ENCODE peak calls at places on chromosomes 1 and 21, in eight cellular contexts. O is effector memory CD4-positive, alpha-beta T cell; J is iPS-NIHi11; H is effector CD4-positive, alpha-beta T cell; F is T follicular helper cell; P is AG08395; G is LoVo; N is ELR. L is an unnamed sample.

GRCh38 chr1:24892188-24893153 is 37.6 kb downstream of the RUNX3 start:
- DNase-seq in G (no peak), N (no peak), O (no peak), H (no peak), P (no peak), J (no peak), F (no peak), L (peak)

GRCh38 chr21:16492892-16493291 is 763.1 kb downstream of the USP25 start:
- DNase-seq in G (no peak), H (no peak), J (no peak), P (no peak), N (no peak), F (no peak), O (no peak), L (no peak)

GRCh38 chr1:91736999-91737615 is 148.8 kb downstream of the TGFBR3 start:
- DNase-seq in G (peak), F (no peak), P (peak), H (no peak), O (no peak), J (peak), N (peak), L (no peak)

GRCh38 chr1:111730706-111731105 is 8.5 kb downstream of the INKA2 start:
- DNase-seq in G (no peak), P (no peak), N (no peak), J (no peak), O (no peak), F (no peak), H (no peak), L (no peak)

GRCh38 chr1:159860456-159860855 is 2.0 kb downstream of the VSIG8 start:
- DNase-seq in N (no peak), O (no peak), G (no peak), H (no peak), F (no peak), J (no peak), P (no peak), L (no peak)

GRCh38 chr1:41275831-41276230 is 33.7 kb upstream of the SCMH1 start:
- DNase-seq in J (no peak), F (no peak), G (no peak), H (no peak), O (no peak), P (no peak), N (no peak), L (no peak)

GRCh38 chr1:23718482-23718881 is 24.8 kb upstream of the ELOA start:
- DNase-seq in H (no peak), O (no peak), J (peak), F (no peak), P (peak), N (peak), G (peak), L (peak)

GRCh38 chr1:53257454-53258081 is 19.2 kb upstream of the MAGOH start:
- DNase-seq in P (no peak), G (no peak), J (no peak), O (no peak), H (no peak), N (no peak), F (no peak), L (no peak)

GRCh38 chr1:32273389-32274208 is 18.3 kb upstream of the HDAC1 start:
- DNase-seq in P (no peak), F (peak), G (peak), O (peak), N (peak), J (peak), H (peak), L (peak)

GRCh38 chr1:110324667-110325066 is 14.5 kb upstream of the RBM15 start:
- DNase-seq in N (no peak), P (no peak), G (peak), J (no peak), O (no peak), H (no peak), F (no peak), L (no peak)

GRCh38 chr1:118395430-118396001 is 210.5 kb upstream of the SPAG17 start:
- DNase-seq in G (no peak), F (no peak), H (no peak), P (no peak), O (no peak), N (no peak), J (no peak), L (no peak)

GRCh38 chr1:45884700-45885099 is 81.3 kb downstream of the MAST2 start:
- DNase-seq in O (no peak), P (no peak), J (no peak), G (peak), N (no peak), F (no peak), H (no peak), L (no peak)

GRCh38 chr1:228986093-228986904 is 251.0 kb downstream of the RHOU start:
- DNase-seq in G (no peak), J (no peak), N (no peak), F (no peak), O (no peak), P (peak), H (no peak), L (no peak)

GRCh38 chr1:215911406-215911968 is 344.4 kb downstream of the KCTD3 start:
- DNase-seq in G (no peak), O (no peak), P (no peak), F (no peak), J (no peak), H (no peak), N (peak), L (no peak)

GRCh38 chr1:39919545-39919944 is 17.8 kb upstream of the MYCL start:
- DNase-seq in P (peak), O (no peak), F (no peak), H (peak), G (peak), N (peak), J (peak), L (no peak)

GRCh38 chr1:235102259-235102582 is 26.4 kb downstream of the TOMM20 start:
- DNase-seq in F (no peak), H (no peak), P (no peak), J (no peak), O (no peak), N (no peak), G (no peak), L (no peak)

GRCh38 chr1:79188371-79188770 is 181.8 kb upstream of the ADGRL4 start:
- DNase-seq in O (no peak), J (no peak), H (no peak), F (no peak), N (peak), G (peak), P (no peak), L (no peak)

GRCh38 chr1:112501810-112502641 is 6.7 kb upstream of the WNT2B start:
- DNase-seq in P (peak), H (peak), O (peak), J (peak), G (peak), F (peak), N (peak), L (no peak)

GRCh38 chr21:35825370-35825769 is 235.0 kb downstream of the SETD4 start:
- DNase-seq in J (no peak), F (no peak), O (no peak), H (no peak), N (no peak), P (no peak), G (no peak), L (no peak)

GRCh38 chr1:26276432-26276838 is 3.5 kb upstream of the SH3BGRL3 start:
- DNase-seq in J (no peak), N (no peak), G (peak), F (no peak), O (no peak), H (no peak), P (no peak), L (no peak)

GRCh38 chr1:7975212-7975865 is 13.8 kb downstream of the PARK7 start:
- DNase-seq in J (peak), G (peak), P (peak), H (no peak), O (no peak), N (peak), F (no peak), L (peak)

GRCh38 chr21:34952701-34953100 is 96.4 kb downstream of the RUNX1 start:
- DNase-seq in P (no peak), H (no peak), N (no peak), G (no peak), F (no peak), O (no peak), J (no peak), L (no peak)

GRCh38 chr1:205766038-205766437 is 9.2 kb downstream of the RAB29 start:
- DNase-seq in H (no peak), O (no peak), N (peak), J (no peak), P (peak), G (no peak), F (no peak), L (no peak)

GRCh38 chr1:21344750-21345443 is 54.6 kb upstream of the ECE1 start:
- DNase-seq in F (no peak), J (no peak), N (peak), P (no peak), G (no peak), H (no peak), O (no peak), L (no peak)

GRCh38 chr21:44370027-44370735 is 16.8 kb downstream of the TRPM2 start:
- DNase-seq in H (no peak), N (peak), P (peak), J (peak), O (no peak), F (no peak), G (peak), L (no peak)

GRCh38 chr1:83545450-83545849 is 453.5 kb downstream of the TTLL7 start:
- DNase-seq in F (no peak), P (no peak), N (no peak), H (no peak), O (no peak), G (no peak), J (peak), L (no peak)

GRCh38 chr1:203504400-203505250 is 10.7 kb downstream of the OPTC start:
- DNase-seq in J (peak), P (peak), H (peak), G (peak), O (peak), N (peak), F (peak), L (peak)

GRCh38 chr1:210850556-210850955 is 283.4 kb downstream of the KCNH1 start:
- DNase-seq in G (no peak), J (no peak), O (no peak), H (no peak), N (no peak), P (no peak), F (no peak), L (no peak)

GRCh38 chr1:32066489-32066873 is 6.3 kb upstream of the TMEM39B start:
- DNase-seq in J (no peak), O (no peak), G (peak), P (peak), N (peak), F (no peak), H (no peak), L (no peak)

GRCh38 chr1:114203722-114204121 is 50.1 kb upstream of the SYT6 start:
- DNase-seq in H (no peak), N (no peak), O (no peak), F (no peak), J (no peak), P (no peak), G (no peak), L (no peak)

GRCh38 chr1:233972563-233972950 is 68.1 kb downstream of the SLC35F3 start:
- DNase-seq in H (no peak), O (no peak), F (no peak), J (no peak), G (no peak), N (no peak), P (no peak), L (no peak)

GRCh38 chr1:201385299-201385891 is 7.9 kb upstream of the TNNT2 start:
- DNase-seq in J (peak), O (no peak), H (no peak), N (peak), P (peak), F (peak), G (peak), L (peak)

GRCh38 chr1:39157304-39157703 is 47.2 kb upstream of the MACF1 start:
- DNase-seq in O (no peak), P (no peak), F (no peak), J (no peak), H (no peak), N (no peak), G (no peak), L (no peak)

GRCh38 chr1:43834280-43835140 is 99.1 kb upstream of the ARTN start:
- DNase-seq in G (peak), H (no peak), O (no peak), J (no peak), F (no peak), P (peak), N (peak), L (no peak)

L was measured in H1.